ENCODE peak calls at places on chromosomes 12 and 14, in seven cellular contexts. One of them, this sample, is unnamed.

GRCh38 chr14:43147480-43147879 is 1359.6 kb downstream of the FSCB start:
- DNase-seq in PC-3: no peak
- DNase-seq in psoas muscle: no peak
- DNase-seq in foreskin fibroblast: no peak
- DNase-seq in IMR-90: peak; percentile 21
- DNase-seq in astrocyte of the spinal cord: no peak
- DNase-seq in CD4-positive, alpha-beta T cell: no peak
- DNase-seq in this sample: no peak

GRCh38 chr12:22541496-22541895 is 2.8 kb downstream of the C2CD5 start:
- DNase-seq in PC-3: no peak
- DNase-seq in psoas muscle: no peak
- DNase-seq in CD4-positive, alpha-beta T cell: no peak
- DNase-seq in foreskin fibroblast: no peak
- DNase-seq in IMR-90: no peak
- DNase-seq in astrocyte of the spinal cord: no peak
- DNase-seq in this sample: no peak

GRCh38 chr12:104669057-104669770 is 212.5 kb downstream of the CHST11 start:
- DNase-seq in foreskin fibroblast: no peak
- DNase-seq in CD4-positive, alpha-beta T cell: no peak
- DNase-seq in PC-3: peak; percentile 36
- DNase-seq in IMR-90: no peak
- DNase-seq in astrocyte of the spinal cord: peak; percentile 37
- DNase-seq in psoas muscle: no peak
- DNase-seq in this sample: no peak

GRCh38 chr12:39173689-39174088 is 268.3 kb upstream of the CPNE8 start:
- DNase-seq in CD4-positive, alpha-beta T cell: no peak
- DNase-seq in foreskin fibroblast: no peak
- DNase-seq in astrocyte of the spinal cord: peak; percentile 55
- DNase-seq in IMR-90: no peak
- DNase-seq in PC-3: peak; percentile 80
- DNase-seq in psoas muscle: no peak
- DNase-seq in this sample: no peak

GRCh38 chr12:112946236-112947000 is 8.1 kb downstream of the OAS3 start:
- DNase-seq in psoas muscle: no peak
- DNase-seq in IMR-90: no peak
- DNase-seq in PC-3: no peak
- DNase-seq in foreskin fibroblast: no peak
- DNase-seq in astrocyte of the spinal cord: no peak
- DNase-seq in CD4-positive, alpha-beta T cell: no peak
- DNase-seq in this sample: no peak

GRCh38 chr12:46208370-46208769 is 60.5 kb downstream of the SLC38A1 start:
- DNase-seq in IMR-90: no peak
- DNase-seq in foreskin fibroblast: no peak
- DNase-seq in psoas muscle: no peak
- DNase-seq in PC-3: peak; percentile 42
- DNase-seq in astrocyte of the spinal cord: no peak
- DNase-seq in CD4-positive, alpha-beta T cell: no peak
- DNase-seq in this sample: no peak

GRCh38 chr12:106841471-106842302 is 67.2 kb downstream of the RIC8B start:
- DNase-seq in astrocyte of the spinal cord: peak; percentile 59
- DNase-seq in psoas muscle: no peak
- DNase-seq in IMR-90: peak; percentile 45
- DNase-seq in CD4-positive, alpha-beta T cell: peak; percentile 16
- DNase-seq in foreskin fibroblast: no peak
- DNase-seq in PC-3: peak; percentile 71
- DNase-seq in this sample: no peak

GRCh38 chr14:87108726-87109125 is 884.3 kb downstream of the GALC start:
- DNase-seq in CD4-positive, alpha-beta T cell: no peak
- DNase-seq in foreskin fibroblast: peak; percentile 75
- DNase-seq in astrocyte of the spinal cord: peak; percentile 83
- DNase-seq in PC-3: no peak
- DNase-seq in IMR-90: peak; percentile 84
- DNase-seq in psoas muscle: no peak
- DNase-seq in this sample: peak; percentile 2

GRCh38 chr12:66537866-66538265 is 141.0 kb downstream of the GRIP1 start:
- DNase-seq in PC-3: no peak
- DNase-seq in CD4-positive, alpha-beta T cell: no peak
- DNase-seq in IMR-90: no peak
- DNase-seq in astrocyte of the spinal cord: no peak
- DNase-seq in foreskin fibroblast: no peak
- DNase-seq in psoas muscle: no peak
- DNase-seq in this sample: no peak

GRCh38 chr14:71202881-71203280 is 295.6 kb downstream of the PCNX1 start:
- DNase-seq in astrocyte of the spinal cord: no peak
- DNase-seq in psoas muscle: no peak
- DNase-seq in foreskin fibroblast: no peak
- DNase-seq in IMR-90: peak; percentile 23
- DNase-seq in PC-3: no peak
- DNase-seq in CD4-positive, alpha-beta T cell: no peak
- DNase-seq in this sample: no peak

GRCh38 chr12:60872850-60873713 is 1277.3 kb downstream of the SLC16A7 start:
- DNase-seq in astrocyte of the spinal cord: no peak
- DNase-seq in psoas muscle: no peak
- DNase-seq in PC-3: no peak
- DNase-seq in foreskin fibroblast: no peak
- DNase-seq in IMR-90: no peak
- DNase-seq in CD4-positive, alpha-beta T cell: no peak
- DNase-seq in this sample: no peak

GRCh38 chr12:109458086-109458485 is 19.0 kb downstream of the KCTD10 start:
- DNase-seq in psoas muscle: no peak
- DNase-seq in foreskin fibroblast: peak; percentile 60
- DNase-seq in PC-3: peak; percentile 34
- DNase-seq in astrocyte of the spinal cord: peak; percentile 66
- DNase-seq in CD4-positive, alpha-beta T cell: no peak
- DNase-seq in IMR-90: peak; percentile 84
- DNase-seq in this sample: peak; percentile 43

GRCh38 chr12:5200276-5201087 is 156.8 kb downstream of the KCNA5 start:
- DNase-seq in psoas muscle: peak; percentile 50
- DNase-seq in IMR-90: peak; percentile 28
- DNase-seq in astrocyte of the spinal cord: no peak
- DNase-seq in foreskin fibroblast: no peak
- DNase-seq in PC-3: peak; percentile 12
- DNase-seq in CD4-positive, alpha-beta T cell: no peak
- DNase-seq in this sample: no peak

GRCh38 chr12:132444957-132445883 is 44.7 kb upstream of the FBRSL1 start:
- DNase-seq in psoas muscle: no peak
- DNase-seq in PC-3: no peak
- DNase-seq in IMR-90: no peak
- DNase-seq in CD4-positive, alpha-beta T cell: peak; percentile 78
- DNase-seq in astrocyte of the spinal cord: no peak
- DNase-seq in foreskin fibroblast: no peak
- DNase-seq in this sample: no peak

GRCh38 chr14:89349196-89350008 is 67.6 kb downstream of the FOXN3 start:
- DNase-seq in IMR-90: no peak
- DNase-seq in foreskin fibroblast: no peak
- DNase-seq in psoas muscle: peak; percentile 66
- DNase-seq in PC-3: no peak
- DNase-seq in astrocyte of the spinal cord: peak; percentile 65
- DNase-seq in CD4-positive, alpha-beta T cell: no peak
- DNase-seq in this sample: no peak

GRCh38 chr14:58752782-58753181 is 115.0 kb downstream of the DACT1 start:
- DNase-seq in PC-3: no peak
- DNase-seq in psoas muscle: peak; percentile 73
- DNase-seq in astrocyte of the spinal cord: no peak
- DNase-seq in IMR-90: no peak
- DNase-seq in CD4-positive, alpha-beta T cell: no peak
- DNase-seq in foreskin fibroblast: no peak
- DNase-seq in this sample: no peak

GRCh38 chr12:79267580-79267979 is 403.0 kb downstream of the SYT1 start:
- DNase-seq in psoas muscle: no peak
- DNase-seq in CD4-positive, alpha-beta T cell: no peak
- DNase-seq in foreskin fibroblast: no peak
- DNase-seq in astrocyte of the spinal cord: no peak
- DNase-seq in PC-3: no peak
- DNase-seq in IMR-90: no peak
- DNase-seq in this sample: no peak

GRCh38 chr12:113065126-113066007 is 8.8 kb downstream of the DTX1 start:
- DNase-seq in PC-3: no peak
- DNase-seq in IMR-90: no peak
- DNase-seq in CD4-positive, alpha-beta T cell: no peak
- DNase-seq in astrocyte of the spinal cord: no peak
- DNase-seq in psoas muscle: no peak
- DNase-seq in foreskin fibroblast: no peak
- DNase-seq in this sample: no peak

GRCh38 chr12:115963030-115963480 is 314.4 kb downstream of the MED13L start:
- DNase-seq in astrocyte of the spinal cord: peak; percentile 74
- DNase-seq in PC-3: peak; percentile 40
- DNase-seq in foreskin fibroblast: peak; percentile 59
- DNase-seq in CD4-positive, alpha-beta T cell: no peak
- DNase-seq in IMR-90: peak; percentile 78
- DNase-seq in psoas muscle: no peak
- DNase-seq in this sample: no peak

GRCh38 chr12:115964214-115964613 is 313.3 kb downstream of the MED13L start:
- DNase-seq in IMR-90: no peak
- DNase-seq in foreskin fibroblast: no peak
- DNase-seq in PC-3: no peak
- DNase-seq in astrocyte of the spinal cord: no peak
- DNase-seq in CD4-positive, alpha-beta T cell: no peak
- DNase-seq in psoas muscle: no peak
- DNase-seq in this sample: no peak

GRCh38 chr12:115960868-115961802 is 316.4 kb downstream of the MED13L start:
- DNase-seq in foreskin fibroblast: no peak
- DNase-seq in PC-3: no peak
- DNase-seq in CD4-positive, alpha-beta T cell: no peak
- DNase-seq in astrocyte of the spinal cord: no peak
- DNase-seq in psoas muscle: no peak
- DNase-seq in IMR-90: no peak
- DNase-seq in this sample: no peak

GRCh38 chr12:115964626-115965025 is 312.9 kb downstream of the MED13L start:
- DNase-seq in PC-3: no peak
- DNase-seq in foreskin fibroblast: no peak
- DNase-seq in astrocyte of the spinal cord: no peak
- DNase-seq in psoas muscle: no peak
- DNase-seq in CD4-positive, alpha-beta T cell: no peak
- DNase-seq in IMR-90: no peak
- DNase-seq in this sample: no peak

GRCh38 chr12:115966376-115966775 is 311.1 kb downstream of the MED13L start:
- DNase-seq in PC-3: no peak
- DNase-seq in IMR-90: no peak
- DNase-seq in CD4-positive, alpha-beta T cell: no peak
- DNase-seq in foreskin fibroblast: no peak
- DNase-seq in astrocyte of the spinal cord: no peak
- DNase-seq in psoas muscle: no peak
- DNase-seq in this sample: no peak
- TF ChIP-seq CTCF in PC-3: no peak
- TF ChIP-seq CTCF in IMR-90: no peak
- TF ChIP-seq CTCF in CD4-positive, alpha-beta T cell: no peak
- TF ChIP-seq CTCF in foreskin fibroblast: no peak
- TF ChIP-seq CTCF in astrocyte of the spinal cord: no peak
- TF ChIP-seq CTCF in psoas muscle: no peak
- TF ChIP-seq CTCF in this sample: no peak

GRCh38 chr12:25587346-25587745 is 34.3 kb upstream of the LMNTD1 start:
- DNase-seq in CD4-positive, alpha-beta T cell: no peak
- DNase-seq in psoas muscle: no peak
- DNase-seq in foreskin fibroblast: no peak
- DNase-seq in astrocyte of the spinal cord: no peak
- DNase-seq in PC-3: no peak
- DNase-seq in IMR-90: no peak
- DNase-seq in this sample: no peak

GRCh38 chr12:25592725-25593495 is 39.8 kb upstream of the LMNTD1 start:
- DNase-seq in PC-3: no peak
- DNase-seq in psoas muscle: no peak
- DNase-seq in CD4-positive, alpha-beta T cell: no peak
- DNase-seq in astrocyte of the spinal cord: no peak
- DNase-seq in foreskin fibroblast: no peak
- DNase-seq in IMR-90: no peak
- DNase-seq in this sample: no peak

GRCh38 chr12:25594376-25594775 is 41.3 kb upstream of the LMNTD1 start:
- DNase-seq in IMR-90: no peak
- DNase-seq in PC-3: no peak
- DNase-seq in CD4-positive, alpha-beta T cell: no peak
- DNase-seq in astrocyte of the spinal cord: no peak
- DNase-seq in foreskin fibroblast: no peak
- DNase-seq in psoas muscle: no peak
- DNase-seq in this sample: no peak

GRCh38 chr12:25590021-25590721 is 37.1 kb upstream of the LMNTD1 start:
- DNase-seq in IMR-90: no peak
- DNase-seq in psoas muscle: no peak
- DNase-seq in PC-3: no peak
- DNase-seq in astrocyte of the spinal cord: no peak
- DNase-seq in foreskin fibroblast: no peak
- DNase-seq in CD4-positive, alpha-beta T cell: no peak
- DNase-seq in this sample: no peak

DNA sequence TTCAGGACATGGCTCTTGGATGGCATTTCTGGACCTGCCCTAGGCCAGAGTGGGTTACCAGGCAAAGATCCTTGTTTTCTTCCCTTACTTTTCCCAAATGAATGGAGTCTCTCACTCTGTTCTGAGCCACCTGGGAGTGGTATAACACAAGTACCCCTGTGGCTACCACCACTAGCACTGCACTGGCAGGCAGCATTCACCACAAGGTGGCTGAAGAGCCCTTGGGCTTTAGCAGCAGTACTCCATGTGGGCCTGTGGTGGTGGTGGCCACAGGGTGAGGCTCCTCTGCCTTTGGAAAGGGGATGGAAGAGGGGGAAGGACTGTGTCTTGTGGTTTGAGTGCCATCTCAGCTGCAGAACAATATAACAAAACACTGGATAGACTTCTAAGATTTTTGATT is 38.0 kb upstream of the LMNTD1 start:
- DNase-seq in foreskin fibroblast: no peak
- DNase-seq in IMR-90: no peak
- DNase-seq in astrocyte of the spinal cord: no peak
- DNase-seq in PC-3: peak; percentile 32
- DNase-seq in CD4-positive, alpha-beta T cell: no peak
- DNase-seq in psoas muscle: no peak
- DNase-seq in this sample: no peak
- TF ChIP-seq CTCF in foreskin fibroblast: peak; percentile 11
- TF ChIP-seq CTCF in IMR-90: no peak
- TF ChIP-seq CTCF in astrocyte of the spinal cord: peak; percentile 30
- TF ChIP-seq CTCF in PC-3: peak; percentile 41
- TF ChIP-seq CTCF in CD4-positive, alpha-beta T cell: no peak
- TF ChIP-seq CTCF in psoas muscle: no peak
- TF ChIP-seq CTCF in this sample: no peak

DNA sequence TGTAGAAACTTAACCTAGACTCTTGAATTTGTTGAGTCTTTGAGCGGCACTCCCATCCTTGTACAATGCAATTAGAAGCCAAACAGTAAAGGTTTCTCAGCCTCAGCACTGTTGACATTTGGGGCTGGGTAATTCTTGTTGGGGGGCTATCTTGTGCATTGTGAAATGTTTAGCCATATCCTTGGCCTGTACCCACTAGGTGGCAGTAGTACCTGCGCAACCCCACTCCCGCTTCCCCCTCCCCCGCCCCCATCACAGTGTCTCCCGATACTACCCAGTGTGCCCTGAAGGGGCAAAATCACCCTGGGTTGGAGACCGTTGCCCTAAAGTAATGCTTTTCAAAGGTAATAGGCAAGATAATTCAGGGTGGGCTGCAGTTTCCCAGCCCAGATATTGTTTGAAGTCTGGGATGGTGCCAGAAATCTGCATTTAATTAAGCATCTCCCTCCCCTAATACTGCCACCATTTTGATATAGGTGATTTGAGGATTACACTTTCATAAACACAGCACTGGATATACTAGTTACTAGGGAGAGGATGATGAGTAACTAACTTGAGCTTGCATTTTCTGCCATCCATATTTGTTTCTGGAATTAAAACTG is 1.8 kb downstream of the COX6A1 start:
- DNase-seq in psoas muscle: peak; percentile 42
- DNase-seq in astrocyte of the spinal cord: peak; percentile 54
- DNase-seq in foreskin fibroblast: peak; percentile 50
- DNase-seq in CD4-positive, alpha-beta T cell: peak; percentile 67
- DNase-seq in IMR-90: peak; percentile 54
- DNase-seq in PC-3: peak; percentile 77
- DNase-seq in this sample: no peak
- TF ChIP-seq CTCF in psoas muscle: peak; percentile 52
- TF ChIP-seq CTCF in astrocyte of the spinal cord: peak; percentile 65
- TF ChIP-seq CTCF in foreskin fibroblast: peak; percentile 42
- TF ChIP-seq CTCF in CD4-positive, alpha-beta T cell: peak; percentile 84
- TF ChIP-seq CTCF in IMR-90: peak; percentile 56
- TF ChIP-seq CTCF in PC-3: peak; percentile 87
- TF ChIP-seq CTCF in this sample: peak; percentile 38

GRCh38 chr12:53174881-53175491 is 5.5 kb upstream of the ZNF740 start:
- DNase-seq in psoas muscle: no peak
- DNase-seq in PC-3: peak; percentile 67
- DNase-seq in astrocyte of the spinal cord: no peak
- DNase-seq in CD4-positive, alpha-beta T cell: no peak
- DNase-seq in IMR-90: peak; percentile 42
- DNase-seq in foreskin fibroblast: peak; percentile 64
- DNase-seq in this sample: no peak
- TF ChIP-seq CTCF in psoas muscle: no peak
- TF ChIP-seq CTCF in PC-3: peak; percentile 58
- TF ChIP-seq CTCF in astrocyte of the spinal cord: peak; percentile 29
- TF ChIP-seq CTCF in CD4-positive, alpha-beta T cell: peak; percentile 36
- TF ChIP-seq CTCF in IMR-90: no peak
- TF ChIP-seq CTCF in foreskin fibroblast: peak; percentile 27
- TF ChIP-seq CTCF in this sample: peak; percentile 41

This sample was measured in AG09319.